ENCODE peak calls at places on chromosomes 13 and 19, in four cellular contexts. V is thoracic aorta, R is fibroblast of lung, T is kidney. X is an unnamed sample. For H3K4me1 and H3K36me3, the result is how much of the 10 kb centered on the place peaks cover.

GRCh38 chr19:22144394-22144793 is 52.4 kb downstream of the ZNF676 start:
- DNase-seq in V (no peak), T (no peak), R (peak), X (no peak)

GRCh38 chr19:12983561-12984142 is 11.6 kb upstream of the NFIX start:
- DNase-seq in T (peak), R (peak), V (no peak), X (peak)

GRCh38 chr13:34816118-34816517 is 126.0 kb upstream of the NBEA start:
- DNase-seq in V (no peak), T (no peak), R (no peak), X (no peak)

GRCh38 chr19:45607071-45608029 is 5.3 kb upstream of the GPR4 start:
- DNase-seq in V (no peak), R (peak), T (peak), X (peak)

GRCh38 chr13:64223016-64223415 is 2807.4 kb upstream of the PCDH20 start:
- DNase-seq in T (no peak), R (no peak), V (no peak), X (no peak)

GRCh38 chr19:54790711-54791110 is 12.7 kb upstream of the KIR2DL4 start:
- DNase-seq in T (no peak), R (no peak), V (no peak), X (no peak)

GRCh38 chr19:53511933-53512374 is 26.0 kb upstream of the ZNF331 start:
- DNase-seq in R (peak), T (peak), V (no peak), X (no peak)

GRCh38 chr19:28883241-28883693 is 329.7 kb downstream of the UQCRFS1 start:
- DNase-seq in T (no peak), R (peak), V (no peak), X (no peak)

GRCh38 chr13:22926176-22927007 is 254.4 kb upstream of the SGCG start:
- DNase-seq in V (no peak), R (peak), T (peak), X (peak)

GRCh38 chr13:103101500-103101899 is 35.3 kb upstream of the SLC10A2 start:
- DNase-seq in T (no peak), R (no peak), V (no peak), X (no peak)

GRCh38 chr19:48497728-48498575 is 13.7 kb downstream of the LMTK3 start:
- DNase-seq in T (no peak), V (no peak), R (no peak), X (no peak)

DNA sequence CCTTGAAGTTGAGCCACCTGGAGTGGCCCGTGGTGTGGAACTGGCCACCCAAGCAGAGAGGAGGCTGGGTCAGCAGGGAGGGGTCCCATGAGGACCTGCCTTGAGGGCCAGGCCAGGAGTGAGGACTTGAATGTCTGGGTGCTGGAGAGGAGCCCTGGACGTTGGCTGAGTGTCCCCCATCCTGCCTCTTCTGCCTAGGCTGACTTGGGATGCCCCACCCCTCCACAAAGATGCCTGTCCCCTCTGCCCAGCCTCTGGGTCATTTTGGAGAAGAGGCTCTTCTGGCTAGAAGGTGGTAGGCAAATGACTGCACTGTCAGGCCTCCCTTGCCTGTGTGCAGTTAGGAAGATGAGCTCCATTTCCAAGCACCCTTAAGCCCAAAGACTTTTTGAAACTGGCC is 1.7 kb downstream of the SSBP4 start:
- DNase-seq in R (no peak), V (no peak), T (peak), X (no peak)
- H3K4me1 ChIP-seq in R (under half), V (half or more), T (under half), X (half or more)

GRCh38 chr19:30001301-30001700 is 59.3 kb downstream of the URI1 start:
- DNase-seq in T (no peak), V (no peak), R (no peak), X (no peak)

GRCh38 chr19:30003862-30004261 is 61.8 kb downstream of the URI1 start:
- DNase-seq in R (no peak), T (no peak), V (no peak), X (no peak)

GRCh38 chr19:29999490-29999889 is 57.5 kb downstream of the URI1 start:
- DNase-seq in R (no peak), V (no peak), T (no peak), X (no peak)

GRCh38 chr19:30000862-30001261 is 58.8 kb downstream of the URI1 start:
- DNase-seq in R (no peak), V (no peak), T (no peak), X (no peak)

GRCh38 chr19:30001794-30002193 is 59.8 kb downstream of the URI1 start:
- DNase-seq in V (no peak), T (no peak), R (peak), X (no peak)
- TF ChIP-seq CTCF in V (no peak), T (no peak), R (peak), X (no peak)

GRCh38 chr19:19501798-19502197 is 13.6 kb downstream of the TSSK6 start:
- DNase-seq in T (peak), V (no peak), R (no peak), X (peak)

GRCh38 chr19:19500975-19501644 is 14.2 kb downstream of the TSSK6 start:
- DNase-seq in R (no peak), V (no peak), T (peak), X (peak)

GRCh38 chr19:19498255-19498991 is 16.9 kb downstream of the TSSK6 start:
- DNase-seq in R (no peak), V (no peak), T (no peak), X (peak)

GRCh38 chr19:19502281-19502680 is 13.1 kb downstream of the TSSK6 start:
- DNase-seq in V (no peak), T (peak), R (no peak), X (peak)

GRCh38 chr19:19499272-19499995 is 15.9 kb downstream of the TSSK6 start:
- DNase-seq in T (peak), R (no peak), V (no peak), X (peak)
- H3K36me3 ChIP-seq in T (half or more), R (under half), V (half or more), X (half or more)

GRCh38 chr13:40442191-40442590 is 224.2 kb downstream of the FOXO1 start:
- DNase-seq in R (no peak), T (no peak), V (no peak), X (no peak)

GRCh38 chr13:40438022-40438692 is 228.3 kb downstream of the FOXO1 start:
- DNase-seq in T (no peak), R (no peak), V (no peak), X (no peak)

GRCh38 chr13:40440990-40441820 is 225.2 kb downstream of the FOXO1 start:
- DNase-seq in R (peak), V (peak), T (peak), X (peak)

GRCh38 chr13:40438999-40439797 is 227.2 kb downstream of the FOXO1 start:
- DNase-seq in V (no peak), T (no peak), R (peak), X (no peak)

GRCh38 chr13:40439928-40440327 is 226.5 kb downstream of the FOXO1 start:
- DNase-seq in T (no peak), V (no peak), R (no peak), X (no peak)
- H3K4me1 ChIP-seq in T (under half), V (under half), R (under half), X (half or more)

DNA sequence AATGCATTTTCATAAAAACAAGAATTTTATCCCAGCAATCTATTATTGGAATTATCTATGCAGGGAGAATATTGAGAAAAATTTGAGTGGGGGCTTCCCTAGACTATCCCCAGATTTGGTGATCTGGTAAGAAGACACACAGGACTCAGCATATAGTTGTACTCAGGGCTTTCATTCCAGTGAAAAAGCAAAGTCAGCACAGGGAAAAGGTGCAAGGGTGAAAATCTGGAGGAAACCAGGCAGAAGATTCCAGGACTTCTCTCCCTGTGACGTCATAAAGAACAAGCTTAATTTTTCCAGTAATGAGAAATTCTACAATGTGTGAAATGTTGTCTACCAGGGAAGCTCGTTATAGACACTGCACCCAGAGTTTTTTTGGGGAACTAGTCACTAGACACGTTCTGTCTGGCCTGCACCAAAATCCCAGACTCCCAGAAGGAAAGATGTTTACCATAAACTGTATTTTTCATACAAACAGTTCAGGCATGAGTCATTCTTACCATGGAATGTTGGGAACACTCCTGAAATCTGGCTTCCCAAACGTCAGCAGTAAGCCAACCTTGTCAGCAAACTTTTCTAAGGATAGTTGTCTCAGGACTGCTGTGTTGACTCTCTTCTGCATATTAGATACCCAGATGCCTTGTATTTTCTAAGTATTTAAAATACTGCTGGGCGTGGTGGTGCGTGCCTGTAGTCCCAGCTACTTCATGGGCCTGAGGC is 107.4 kb downstream of the DNAJC3 start:
- DNase-seq in V (no peak), R (peak), T (no peak), X (no peak)
- TF ChIP-seq CTCF in V (no peak), R (no peak), T (no peak), X (no peak)

GRCh38 chr19:4403005-4403761 is 743 bp downstream of the CHAF1A start:
- DNase-seq in V (no peak), T (no peak), R (no peak), X (no peak)

GRCh38 chr19:4396949-4397783 is 3.2 kb downstream of the SH3GL1 start:
- DNase-seq in V (no peak), T (peak), R (no peak), X (no peak)

GRCh38 chr19:4401482-4402170 is 814 bp upstream of the CHAF1A start:
- DNase-seq in V (no peak), T (no peak), R (no peak), X (no peak)

GRCh38 chr19:4402171-4403004 is at the start of gene CHAF1A:
- DNase-seq in R (peak), V (peak), T (peak), X (peak)

DNA sequence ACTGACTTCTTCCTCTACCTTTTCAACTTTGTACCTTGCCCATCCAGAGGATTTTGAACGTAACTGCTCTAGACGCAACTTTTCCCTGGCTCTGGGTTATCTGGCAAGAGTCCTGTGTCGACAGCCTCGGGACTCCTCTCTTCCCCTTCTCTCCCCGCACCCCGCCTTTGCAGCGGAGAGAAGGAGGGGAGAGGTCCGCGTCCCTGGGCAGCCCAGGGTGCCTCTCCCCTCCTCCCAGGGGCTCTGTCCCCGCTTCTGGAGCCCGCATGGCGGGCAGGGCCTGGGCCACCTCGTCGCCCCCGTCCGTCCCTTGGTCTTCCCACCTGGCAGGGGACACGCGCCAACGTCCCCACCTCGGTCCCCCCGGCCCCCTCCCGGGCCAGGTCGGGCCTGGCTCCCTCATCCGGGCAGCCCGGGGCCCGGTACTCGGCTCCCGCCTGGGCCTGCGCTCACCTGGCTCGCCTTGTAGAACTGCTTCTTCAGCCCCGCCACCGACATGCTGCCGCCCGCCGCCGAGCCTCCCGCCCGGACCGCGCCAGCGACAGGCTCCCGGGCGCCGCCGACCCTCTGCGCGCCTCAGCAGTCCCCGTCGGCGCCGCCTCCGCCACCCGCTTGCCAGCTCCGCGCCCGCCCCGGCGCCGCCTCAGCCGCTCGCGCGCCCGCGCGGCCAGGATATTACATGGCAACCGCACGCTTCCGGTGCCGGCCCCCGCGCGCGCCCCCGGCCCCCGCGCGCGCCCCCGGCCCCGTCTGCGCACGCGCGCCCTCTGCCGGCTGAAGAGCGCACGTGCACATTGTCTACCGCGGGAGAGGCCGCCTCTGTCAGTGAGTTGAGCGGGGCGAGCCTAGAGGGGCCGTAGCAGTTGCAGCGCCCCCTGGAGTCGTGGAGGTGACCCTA is at the start of gene SH3GL1:
- DNase-seq in V (peak), R (peak), T (peak), X (peak)
- H3K36me3 ChIP-seq in V (under half), R (under half), T (under half), X (under half)

DNA sequence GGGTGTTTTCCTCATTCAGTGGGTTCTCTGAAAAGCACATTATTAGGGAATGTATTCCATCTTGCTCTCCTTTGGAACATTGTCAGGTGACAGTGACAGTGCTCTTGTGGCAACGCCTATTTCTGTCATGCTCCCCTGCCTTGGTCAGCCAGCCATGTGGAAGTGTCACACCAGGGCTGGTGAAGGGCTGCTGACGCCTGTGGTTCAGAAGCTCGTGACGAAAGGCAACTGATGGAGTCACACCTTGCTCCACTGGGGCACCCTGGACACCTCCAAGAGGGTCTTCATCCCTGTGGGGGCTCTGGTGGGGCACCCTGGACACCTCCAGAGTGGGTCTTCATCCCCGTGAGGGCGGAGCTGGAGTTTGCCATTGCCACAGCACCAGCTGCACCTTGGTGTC is 68.9 kb upstream of the GPR183 start:
- DNase-seq in V (no peak), T (peak), R (no peak), X (peak)
- H3K4me1 ChIP-seq in V (under half), T (under half), R (under half), X (half or more)

GRCh38 chr19:35556025-35556590 is 7.3 kb downstream of the ATP4A start:
- DNase-seq in V (no peak), T (peak), R (no peak), X (peak)

GRCh38 chr19:35556846-35557538 is 6.5 kb downstream of the ATP4A start:
- DNase-seq in R (no peak), V (no peak), T (peak), X (peak)

GRCh38 chr19:35553385-35554000 is 8.1 kb downstream of the TMEM147 start:
- DNase-seq in R (no peak), T (no peak), V (no peak), X (no peak)

GRCh38 chr19:35554076-35554475 is 8.7 kb downstream of the TMEM147 start:
- DNase-seq in V (no peak), T (no peak), R (no peak), X (peak)

GRCh38 chr19:35555301-35556005 is 8.0 kb downstream of the ATP4A start:
- DNase-seq in R (peak), V (no peak), T (peak), X (peak)
- TF ChIP-seq CTCF in R (peak), V (no peak), T (no peak), X (no peak)

X was measured in spleen.